ENCODE peak calls at places on chromosome 19, in ten cellular contexts. One of them, this sample, is unnamed.
A peak's percentile ranks its signal among the peaks of the same experiment; 100 is the strongest.

GRCh38 chr19:30445385-30445784 is 73.2 kb downstream of the ZNF536 start:
- DNase-seq in MG63: no peak
- DNase-seq in WERI-Rb-1: no peak
- DNase-seq in pancreas: no peak
- DNase-seq in fibroblast of lung: no peak
- DNase-seq in tibial nerve: no peak
- DNase-seq in IMR-90: no peak
- DNase-seq in A549: no peak
- DNase-seq in aorta: no peak
- DNase-seq in cardiac muscle cell: no peak
- DNase-seq in this sample: no peak

GRCh38 chr19:32264568-32264967 is 80.8 kb upstream of the ZNF507 start:
- DNase-seq in tibial nerve: no peak
- DNase-seq in IMR-90: no peak
- DNase-seq in A549: no peak
- DNase-seq in aorta: no peak
- DNase-seq in cardiac muscle cell: no peak
- DNase-seq in fibroblast of lung: no peak
- DNase-seq in pancreas: no peak
- DNase-seq in MG63: no peak
- DNase-seq in WERI-Rb-1: no peak
- DNase-seq in this sample: no peak

GRCh38 chr19:35360880-35361420 is 2.7 kb downstream of the FFAR3 start:
- DNase-seq in pancreas: no peak
- DNase-seq in cardiac muscle cell: no peak
- DNase-seq in aorta: no peak
- DNase-seq in MG63: no peak
- DNase-seq in fibroblast of lung: no peak
- DNase-seq in A549: no peak
- DNase-seq in tibial nerve: no peak
- DNase-seq in WERI-Rb-1: no peak
- DNase-seq in IMR-90: no peak
- DNase-seq in this sample: no peak

GRCh38 chr19:41328157-41328817 is 18.3 kb downstream of the CCDC97 start:
- DNase-seq in fibroblast of lung: peak; percentile 54
- DNase-seq in cardiac muscle cell: no peak
- DNase-seq in aorta: no peak
- DNase-seq in WERI-Rb-1: no peak
- DNase-seq in IMR-90: peak; percentile 71
- DNase-seq in pancreas: no peak
- DNase-seq in tibial nerve: no peak
- DNase-seq in A549: peak; percentile 56
- DNase-seq in MG63: peak; percentile 36
- DNase-seq in this sample: no peak

GRCh38 chr19:17510220-17510993 is 1.0 kb upstream of the PGLS start:
- DNase-seq in A549: no peak
- DNase-seq in pancreas: no peak
- DNase-seq in fibroblast of lung: peak; percentile 17
- DNase-seq in cardiac muscle cell: peak; percentile 28
- DNase-seq in IMR-90: no peak
- DNase-seq in WERI-Rb-1: no peak
- DNase-seq in aorta: no peak
- DNase-seq in MG63: no peak
- DNase-seq in tibial nerve: no peak
- DNase-seq in this sample: no peak

GRCh38 chr19:14471436-14472187 is 3.5 kb downstream of the PTGER1 start:
- DNase-seq in A549: no peak
- DNase-seq in fibroblast of lung: no peak
- DNase-seq in MG63: no peak
- DNase-seq in tibial nerve: no peak
- DNase-seq in cardiac muscle cell: no peak
- DNase-seq in aorta: no peak
- DNase-seq in pancreas: no peak
- DNase-seq in WERI-Rb-1: no peak
- DNase-seq in IMR-90: no peak
- DNase-seq in this sample: no peak

GRCh38 chr19:31821346-31821745 is 472.1 kb upstream of the TSHZ3 start:
- DNase-seq in A549: no peak
- DNase-seq in fibroblast of lung: peak; percentile 3
- DNase-seq in aorta: no peak
- DNase-seq in WERI-Rb-1: no peak
- DNase-seq in IMR-90: no peak
- DNase-seq in MG63: no peak
- DNase-seq in cardiac muscle cell: peak; percentile 8
- DNase-seq in tibial nerve: no peak
- DNase-seq in pancreas: no peak
- DNase-seq in this sample: no peak

GRCh38 chr19:44875666-44876418 is 15.2 kb upstream of the TOMM40 start:
- DNase-seq in fibroblast of lung: peak; percentile 70
- DNase-seq in aorta: no peak
- DNase-seq in MG63: no peak
- DNase-seq in cardiac muscle cell: peak; percentile 58
- DNase-seq in pancreas: peak; percentile 66
- DNase-seq in WERI-Rb-1: peak; percentile 67
- DNase-seq in IMR-90: peak; percentile 21
- DNase-seq in tibial nerve: no peak
- DNase-seq in A549: no peak
- DNase-seq in this sample: no peak

GRCh38 chr19:46202426-46202825 is 27.1 kb upstream of the IGFL1 start:
- DNase-seq in pancreas: no peak
- DNase-seq in cardiac muscle cell: no peak
- DNase-seq in A549: peak; percentile 53
- DNase-seq in MG63: no peak
- DNase-seq in WERI-Rb-1: no peak
- DNase-seq in IMR-90: no peak
- DNase-seq in aorta: no peak
- DNase-seq in fibroblast of lung: no peak
- DNase-seq in tibial nerve: no peak
- DNase-seq in this sample: no peak

GRCh38 chr19:13042443-13043130 is 47.3 kb downstream of the NFIX start:
- DNase-seq in tibial nerve: no peak
- DNase-seq in cardiac muscle cell: peak; percentile 70
- DNase-seq in IMR-90: peak; percentile 59
- DNase-seq in fibroblast of lung: peak; percentile 27
- DNase-seq in MG63: no peak
- DNase-seq in A549: no peak
- DNase-seq in WERI-Rb-1: no peak
- DNase-seq in pancreas: no peak
- DNase-seq in aorta: no peak
- DNase-seq in this sample: no peak

GRCh38 chr19:22140356-22140755 is 56.4 kb downstream of the ZNF676 start:
- DNase-seq in fibroblast of lung: no peak
- DNase-seq in IMR-90: no peak
- DNase-seq in aorta: no peak
- DNase-seq in tibial nerve: no peak
- DNase-seq in cardiac muscle cell: no peak
- DNase-seq in MG63: no peak
- DNase-seq in WERI-Rb-1: no peak
- DNase-seq in A549: no peak
- DNase-seq in pancreas: no peak
- DNase-seq in this sample: no peak

GRCh38 chr19:18227781-18228271 is 1.6 kb upstream of the PDE4C start:
- DNase-seq in pancreas: no peak
- DNase-seq in A549: no peak
- DNase-seq in fibroblast of lung: no peak
- DNase-seq in cardiac muscle cell: no peak
- DNase-seq in WERI-Rb-1: no peak
- DNase-seq in IMR-90: no peak
- DNase-seq in MG63: no peak
- DNase-seq in aorta: no peak
- DNase-seq in tibial nerve: no peak
- DNase-seq in this sample: no peak

GRCh38 chr19:30224689-30225606 is 147.2 kb upstream of the ZNF536 start:
- DNase-seq in pancreas: no peak
- DNase-seq in A549: peak; percentile 26
- DNase-seq in MG63: no peak
- DNase-seq in cardiac muscle cell: peak; percentile 6
- DNase-seq in tibial nerve: no peak
- DNase-seq in IMR-90: no peak
- DNase-seq in WERI-Rb-1: no peak
- DNase-seq in fibroblast of lung: no peak
- DNase-seq in aorta: no peak
- DNase-seq in this sample: no peak

GRCh38 chr19:40244596-40244995 is 18.1 kb upstream of the CCNP start:
- DNase-seq in tibial nerve: no peak
- DNase-seq in MG63: no peak
- DNase-seq in aorta: no peak
- DNase-seq in IMR-90: no peak
- DNase-seq in pancreas: no peak
- DNase-seq in WERI-Rb-1: no peak
- DNase-seq in fibroblast of lung: no peak
- DNase-seq in A549: no peak
- DNase-seq in cardiac muscle cell: no peak
- DNase-seq in this sample: no peak

GRCh38 chr19:5961969-5962945 is 15.7 kb downstream of the RANBP3 start:
- DNase-seq in fibroblast of lung: peak; percentile 23
- DNase-seq in pancreas: peak; percentile 83
- DNase-seq in MG63: no peak
- DNase-seq in tibial nerve: peak; percentile 26
- DNase-seq in WERI-Rb-1: no peak
- DNase-seq in aorta: peak; percentile 72
- DNase-seq in cardiac muscle cell: peak; percentile 62
- DNase-seq in IMR-90: peak; percentile 66
- DNase-seq in A549: no peak
- DNase-seq in this sample: no peak

GRCh38 chr19:38616265-38616664 is 1.5 kb downstream of the MAP4K1 start:
- DNase-seq in MG63: no peak
- DNase-seq in fibroblast of lung: no peak
- DNase-seq in cardiac muscle cell: no peak
- DNase-seq in A549: no peak
- DNase-seq in WERI-Rb-1: no peak
- DNase-seq in IMR-90: no peak
- DNase-seq in tibial nerve: no peak
- DNase-seq in aorta: no peak
- DNase-seq in pancreas: no peak
- DNase-seq in this sample: no peak

GRCh38 chr19:38615007-38615581 is 2.7 kb downstream of the MAP4K1 start:
- DNase-seq in fibroblast of lung: no peak
- DNase-seq in pancreas: no peak
- DNase-seq in A549: no peak
- DNase-seq in tibial nerve: no peak
- DNase-seq in aorta: no peak
- DNase-seq in cardiac muscle cell: no peak
- DNase-seq in WERI-Rb-1: no peak
- DNase-seq in IMR-90: no peak
- DNase-seq in MG63: no peak
- DNase-seq in this sample: no peak

GRCh38 chr19:38618590-38619360 is at the start of gene EIF3K:
- DNase-seq in pancreas: peak; percentile 97
- DNase-seq in A549: peak; percentile 100
- DNase-seq in tibial nerve: peak; percentile 96
- DNase-seq in fibroblast of lung: peak; percentile 98
- DNase-seq in cardiac muscle cell: peak; percentile 99
- DNase-seq in IMR-90: peak; percentile 99
- DNase-seq in aorta: peak; percentile 99
- DNase-seq in MG63: peak; percentile 99
- DNase-seq in WERI-Rb-1: peak; percentile 98
- DNase-seq in this sample: peak; percentile 94

GRCh38 chr19:38617764-38618589 is at the start of gene MAP4K1:
- DNase-seq in pancreas: peak; percentile 32
- DNase-seq in fibroblast of lung: no peak
- DNase-seq in cardiac muscle cell: no peak
- DNase-seq in MG63: no peak
- DNase-seq in IMR-90: no peak
- DNase-seq in aorta: peak; percentile 68
- DNase-seq in A549: no peak
- DNase-seq in WERI-Rb-1: peak; percentile 47
- DNase-seq in tibial nerve: no peak
- DNase-seq in this sample: no peak

DNA sequence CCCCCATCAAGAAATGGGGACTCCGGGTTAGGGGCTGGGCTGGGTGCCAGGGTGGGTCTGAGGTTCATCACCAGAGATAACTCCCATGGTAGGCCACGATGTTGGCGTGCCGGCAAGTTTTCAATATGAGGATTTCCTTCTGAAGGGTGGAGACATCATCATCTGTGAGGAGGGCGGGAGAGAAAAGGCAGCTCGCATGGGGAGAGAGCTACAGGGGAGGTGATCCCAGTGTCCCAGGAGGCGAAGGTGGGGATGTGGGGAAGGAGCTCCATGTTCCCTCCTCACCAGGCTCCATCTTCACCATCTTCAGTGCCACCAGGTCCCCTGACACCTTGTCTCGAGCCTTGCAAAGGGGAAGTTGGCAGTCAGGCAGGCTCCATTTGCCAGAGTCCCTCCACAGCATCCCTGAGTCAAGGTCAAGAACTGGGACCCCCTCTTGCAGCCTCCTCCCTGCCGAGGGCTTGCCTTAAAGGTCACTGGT is 430 bp downstream of the MAP4K1 start:
- DNase-seq in MG63: no peak
- DNase-seq in fibroblast of lung: no peak
- DNase-seq in pancreas: no peak
- DNase-seq in IMR-90: no peak
- DNase-seq in aorta: no peak
- DNase-seq in A549: no peak
- DNase-seq in WERI-Rb-1: no peak
- DNase-seq in cardiac muscle cell: no peak
- DNase-seq in tibial nerve: no peak
- DNase-seq in this sample: no peak
- H3K4me3 ChIP-seq in MG63: no peak overlapping the region
- H3K4me3 ChIP-seq in fibroblast of lung: no peak overlapping the region
- H3K4me3 ChIP-seq in pancreas: no peak overlapping the region
- H3K4me3 ChIP-seq in IMR-90: no peak overlapping the region
- H3K4me3 ChIP-seq in aorta: no peak overlapping the region
- H3K4me3 ChIP-seq in A549: no peak overlapping the region
- H3K4me3 ChIP-seq in WERI-Rb-1: no peak overlapping the region
- H3K4me3 ChIP-seq in cardiac muscle cell: no peak overlapping the region
- H3K4me3 ChIP-seq in tibial nerve: peak overlapping the region; percentile 59
- H3K4me3 ChIP-seq in this sample: no peak overlapping the region

GRCh38 chr19:10874019-10874418 is 2.7 kb downstream of the CARM1 start:
- DNase-seq in IMR-90: no peak
- DNase-seq in pancreas: no peak
- DNase-seq in MG63: no peak
- DNase-seq in WERI-Rb-1: no peak
- DNase-seq in tibial nerve: no peak
- DNase-seq in fibroblast of lung: no peak
- DNase-seq in cardiac muscle cell: no peak
- DNase-seq in aorta: no peak
- DNase-seq in A549: no peak
- DNase-seq in this sample: no peak
- H3K4me3 ChIP-seq in IMR-90: no peak overlapping the region
- H3K4me3 ChIP-seq in pancreas: no peak overlapping the region
- H3K4me3 ChIP-seq in MG63: no peak overlapping the region
- H3K4me3 ChIP-seq in WERI-Rb-1: no peak overlapping the region
- H3K4me3 ChIP-seq in tibial nerve: no peak overlapping the region
- H3K4me3 ChIP-seq in fibroblast of lung: no peak overlapping the region
- H3K4me3 ChIP-seq in cardiac muscle cell: no peak overlapping the region
- H3K4me3 ChIP-seq in aorta: no peak overlapping the region
- H3K4me3 ChIP-seq in A549: no peak overlapping the region
- H3K4me3 ChIP-seq in this sample: no peak overlapping the region

GRCh38 chr19:56727731-56728130 is 56.2 kb upstream of the ZNF835 start:
- DNase-seq in fibroblast of lung: no peak
- DNase-seq in cardiac muscle cell: no peak
- DNase-seq in MG63: no peak
- DNase-seq in pancreas: no peak
- DNase-seq in IMR-90: no peak
- DNase-seq in A549: no peak
- DNase-seq in tibial nerve: no peak
- DNase-seq in WERI-Rb-1: no peak
- DNase-seq in aorta: no peak
- DNase-seq in this sample: no peak
- H3K4me3 ChIP-seq in fibroblast of lung: no peak overlapping the region
- H3K4me3 ChIP-seq in cardiac muscle cell: no peak overlapping the region
- H3K4me3 ChIP-seq in MG63: no peak overlapping the region
- H3K4me3 ChIP-seq in pancreas: no peak overlapping the region
- H3K4me3 ChIP-seq in IMR-90: no peak overlapping the region
- H3K4me3 ChIP-seq in A549: no peak overlapping the region
- H3K4me3 ChIP-seq in tibial nerve: no peak overlapping the region
- H3K4me3 ChIP-seq in WERI-Rb-1: no peak overlapping the region
- H3K4me3 ChIP-seq in aorta: no peak overlapping the region
- H3K4me3 ChIP-seq in this sample: no peak overlapping the region

GRCh38 chr19:47232422-47233211 is 1.6 kb upstream of the BBC3 start:
- DNase-seq in tibial nerve: no peak
- DNase-seq in pancreas: no peak
- DNase-seq in cardiac muscle cell: peak; percentile 56
- DNase-seq in MG63: peak; percentile 74
- DNase-seq in A549: peak; percentile 78
- DNase-seq in aorta: no peak
- DNase-seq in WERI-Rb-1: no peak
- DNase-seq in fibroblast of lung: peak; percentile 79
- DNase-seq in IMR-90: peak; percentile 82
- DNase-seq in this sample: no peak
- H3K4me3 ChIP-seq in tibial nerve: peak overlapping the region; percentile 9
- H3K4me3 ChIP-seq in pancreas: no peak overlapping the region
- H3K4me3 ChIP-seq in cardiac muscle cell: no peak overlapping the region
- H3K4me3 ChIP-seq in MG63: peak overlapping the region; percentile 93
- H3K4me3 ChIP-seq in A549: peak overlapping the region; percentile 5
- H3K4me3 ChIP-seq in aorta: no peak overlapping the region
- H3K4me3 ChIP-seq in WERI-Rb-1: no peak overlapping the region
- H3K4me3 ChIP-seq in fibroblast of lung: peak overlapping the region; percentile 18
- H3K4me3 ChIP-seq in IMR-90: peak overlapping the region; percentile 40
- H3K4me3 ChIP-seq in this sample: peak overlapping the region; percentile 42